ENCODE peak calls at places on chromosomes 3 and 15, in six cellular contexts. I is IMR-90, B is psoas muscle, H is mammary epithelial cell, O is heart left ventricle, A is neuronal stem cell. D is an unnamed sample. For H3K36me3, the result is how much of the 10 kb centered on the place peaks cover.

GRCh38 chr15:66294157-66294931 is 976 bp downstream of the DIS3L start:
- DNase-seq in H (peak), O (no peak), I (peak), B (no peak), A (peak), D (peak)

GRCh38 chr3:156820687-156821070 is 5.5 kb upstream of the LEKR1 start:
- DNase-seq in I (no peak), A (no peak), B (no peak), H (no peak), O (no peak), D (no peak)

GRCh38 chr3:110664148-110664547 is 407.5 kb upstream of the NECTIN3 start:
- DNase-seq in H (no peak), B (no peak), A (no peak), I (no peak), O (no peak), D (peak)

GRCh38 chr3:10949197-10949596 is 43.4 kb upstream of the SLC6A1 start:
- DNase-seq in O (peak), A (no peak), B (no peak), H (no peak), I (no peak), D (no peak)

GRCh38 chr3:49004352-49005297 is 2.6 kb upstream of the WDR6 start:
- DNase-seq in A (no peak), I (no peak), B (no peak), O (peak), H (no peak), D (no peak)

GRCh38 chr3:155364492-155364891 is 71.0 kb upstream of the STRIT1 start:
- DNase-seq in O (no peak), B (no peak), I (no peak), H (no peak), A (no peak), D (no peak)

GRCh38 chr15:40771242-40771641 is 1.5 kb downstream of the C15orf62 start:
- DNase-seq in B (no peak), O (no peak), A (no peak), I (no peak), H (no peak), D (no peak)

GRCh38 chr15:100457201-100457600 is 71.5 kb downstream of the CERS3 start:
- DNase-seq in I (peak), B (no peak), H (peak), O (no peak), A (peak), D (no peak)

GRCh38 chr3:48474619-48475018 is 28.1 kb downstream of the ATRIP start:
- DNase-seq in B (no peak), H (no peak), A (no peak), I (no peak), O (no peak), D (no peak)

GRCh38 chr15:101808201-101808600 is 3.8 kb upstream of the OR4F15 start:
- DNase-seq in B (no peak), H (peak), O (no peak), A (no peak), I (peak), D (peak)

GRCh38 chr3:183151716-183152385 is 10.7 kb downstream of the LAMP3 start:
- DNase-seq in H (no peak), I (no peak), B (no peak), O (no peak), A (no peak), D (no peak)

GRCh38 chr15:26702381-26702780 is 70.5 kb downstream of the GABRB3 start:
- DNase-seq in I (no peak), H (no peak), A (no peak), B (no peak), O (no peak), D (no peak)

GRCh38 chr3:170726976-170727661 is 141.2 kb upstream of the SLC7A14 start:
- DNase-seq in A (no peak), H (peak), B (no peak), O (no peak), I (peak), D (peak)

GRCh38 chr15:63752075-63752684 is 81.6 kb downstream of the HERC1 start:
- DNase-seq in O (no peak), H (peak), I (peak), A (no peak), B (no peak), D (no peak)

GRCh38 chr15:40062816-40063562 is 24.0 kb upstream of the SRP14 start:
- DNase-seq in O (no peak), H (no peak), A (no peak), I (no peak), B (no peak), D (no peak)

GRCh38 chr3:124277516-124277890 is 285.6 kb upstream of the ROPN1 start:
- DNase-seq in A (no peak), I (peak), O (peak), B (no peak), H (peak), D (no peak)

GRCh38 chr3:43892535-43892934 is 201.8 kb downstream of the ABHD5 start:
- DNase-seq in H (no peak), I (no peak), O (no peak), A (no peak), B (no peak), D (no peak)

GRCh38 chr3:188179006-188179966 is 25.3 kb downstream of the LPP start:
- DNase-seq in H (no peak), B (peak), I (peak), A (no peak), O (peak), D (peak)

GRCh38 chr15:31136016-31136415 is 34.5 kb upstream of the TRPM1 start:
- DNase-seq in B (no peak), A (no peak), I (no peak), O (no peak), H (no peak), D (no peak)

GRCh38 chr15:51094606-51095569 is at the start of gene TNFAIP8L3:
- DNase-seq in A (peak), I (no peak), O (peak), B (peak), H (peak), D (peak)

GRCh38 chr3:161274691-161275298 is 53.7 kb downstream of the NMD3 start:
- DNase-seq in H (peak), I (peak), O (no peak), B (no peak), A (peak), D (no peak)

GRCh38 chr3:128490650-128491070 is 2.3 kb downstream of the GATA2 start:
- DNase-seq in A (no peak), B (no peak), H (no peak), O (no peak), I (no peak), D (no peak)
- H3K4me3 ChIP-seq in A (no peak), B (peak), H (no peak), O (peak), I (peak), D (no peak)

DNA sequence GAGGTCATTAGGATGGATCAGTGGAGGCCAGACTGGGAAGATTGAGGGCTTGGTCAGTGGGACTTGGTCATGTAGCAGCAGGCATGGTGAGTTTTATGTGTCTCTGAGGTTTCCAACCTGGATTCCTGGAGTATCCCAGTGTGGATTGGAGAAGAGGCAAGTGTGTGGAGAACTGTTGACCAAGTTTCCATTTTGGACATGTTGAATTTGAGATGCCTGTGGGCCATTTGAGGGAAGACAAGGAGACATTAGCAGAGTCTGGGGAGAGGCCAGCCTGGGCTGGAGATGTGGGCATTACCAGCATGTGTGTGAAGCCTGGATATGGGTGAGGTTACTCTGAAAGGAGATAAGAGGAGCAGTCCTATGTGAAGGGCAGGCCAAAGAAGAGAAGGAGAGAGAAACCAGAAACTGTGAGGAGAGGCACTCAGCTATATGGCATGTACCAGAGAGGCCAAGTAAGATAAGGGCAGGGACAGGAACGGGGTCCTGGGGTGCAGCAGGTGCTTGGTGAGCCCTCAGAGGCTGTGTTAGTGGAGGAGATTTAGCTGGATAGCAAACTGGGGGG is 4.3 kb downstream of the SLC25A38 start:
- DNase-seq in I (no peak), O (no peak), H (no peak), B (no peak), A (no peak), D (no peak)
- H3K36me3 ChIP-seq in I (under half), O (under half), H (under half), B (under half), A (under half), D (under half)

GRCh38 chr3:192408007-192408655 is 319.2 kb downstream of the FGF12 start:
- DNase-seq in O (peak), A (peak), B (peak), I (no peak), H (no peak), D (no peak)
- H3K4me3 ChIP-seq in O (peak), A (peak), B (peak), I (no peak), H (no peak), D (peak)

DNA sequence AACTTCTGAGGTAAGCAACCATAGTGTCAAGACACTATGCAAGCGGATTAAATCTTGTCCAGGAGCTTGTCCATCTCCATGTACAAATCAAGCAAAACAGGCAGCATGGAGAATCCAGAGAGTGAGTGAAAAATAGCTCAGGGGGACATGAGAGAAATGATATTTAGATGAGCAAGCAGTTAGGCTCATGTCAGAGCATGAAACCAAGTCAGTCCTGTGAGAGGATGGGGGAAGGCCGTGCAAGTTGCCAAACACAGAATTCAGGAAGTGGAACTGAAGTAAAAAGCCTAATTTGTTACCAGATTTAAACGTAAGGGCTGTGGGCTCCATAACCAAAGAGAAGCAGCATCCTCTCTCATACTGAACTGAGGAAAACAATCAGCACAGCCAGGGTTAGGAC is 995.9 kb downstream of the MCTP2 start:
- DNase-seq in A (no peak), H (peak), I (no peak), B (no peak), O (no peak), D (no peak)
- H3K36me3 ChIP-seq in A (under half), H (under half), I (under half), B (under half), O (under half), D (under half)

GRCh38 chr15:93894438-93894837 is 336.9 kb upstream of the MCTP2 start:
- DNase-seq in I (no peak), H (no peak), A (no peak), B (no peak), O (no peak), D (no peak)
- H3K4me3 ChIP-seq in I (no peak), H (no peak), A (no peak), B (no peak), O (no peak), D (no peak)

GRCh38 chr3:15066467-15066866 is 1.4 kb upstream of the MRPS25 start:
- DNase-seq in O (no peak), H (no peak), A (no peak), B (no peak), I (no peak), D (no peak)

GRCh38 chr3:15069441-15069840 is 4.3 kb upstream of the MRPS25 start:
- DNase-seq in A (no peak), I (no peak), B (no peak), H (no peak), O (no peak), D (no peak)

GRCh38 chr3:15074500-15074899 is 9.4 kb upstream of the MRPS25 start:
- DNase-seq in A (no peak), B (no peak), H (no peak), I (no peak), O (no peak), D (no peak)

GRCh38 chr3:15071699-15072098 is 6.6 kb upstream of the MRPS25 start:
- DNase-seq in H (no peak), B (no peak), A (no peak), I (no peak), O (no peak), D (no peak)
- H3K36me3 ChIP-seq in H (under half), B (under half), A (half or more), I (under half), O (half or more), D (under half)

GRCh38 chr15:45186771-45187577 is 792 bp downstream of the SHF start:
- DNase-seq in O (no peak), B (no peak), I (no peak), H (no peak), A (no peak), D (no peak)
- H3K4me3 ChIP-seq in O (peak), B (peak), I (peak), H (no peak), A (peak), D (peak)

GRCh38 chr15:60464836-60465630 is 13.9 kb downstream of the ICE2 start:
- DNase-seq in H (peak), B (no peak), I (no peak), O (no peak), A (no peak), D (no peak)
- H3K36me3 ChIP-seq in H (under half), B (under half), I (under half), O (half or more), A (half or more), D (half or more)

DNA sequence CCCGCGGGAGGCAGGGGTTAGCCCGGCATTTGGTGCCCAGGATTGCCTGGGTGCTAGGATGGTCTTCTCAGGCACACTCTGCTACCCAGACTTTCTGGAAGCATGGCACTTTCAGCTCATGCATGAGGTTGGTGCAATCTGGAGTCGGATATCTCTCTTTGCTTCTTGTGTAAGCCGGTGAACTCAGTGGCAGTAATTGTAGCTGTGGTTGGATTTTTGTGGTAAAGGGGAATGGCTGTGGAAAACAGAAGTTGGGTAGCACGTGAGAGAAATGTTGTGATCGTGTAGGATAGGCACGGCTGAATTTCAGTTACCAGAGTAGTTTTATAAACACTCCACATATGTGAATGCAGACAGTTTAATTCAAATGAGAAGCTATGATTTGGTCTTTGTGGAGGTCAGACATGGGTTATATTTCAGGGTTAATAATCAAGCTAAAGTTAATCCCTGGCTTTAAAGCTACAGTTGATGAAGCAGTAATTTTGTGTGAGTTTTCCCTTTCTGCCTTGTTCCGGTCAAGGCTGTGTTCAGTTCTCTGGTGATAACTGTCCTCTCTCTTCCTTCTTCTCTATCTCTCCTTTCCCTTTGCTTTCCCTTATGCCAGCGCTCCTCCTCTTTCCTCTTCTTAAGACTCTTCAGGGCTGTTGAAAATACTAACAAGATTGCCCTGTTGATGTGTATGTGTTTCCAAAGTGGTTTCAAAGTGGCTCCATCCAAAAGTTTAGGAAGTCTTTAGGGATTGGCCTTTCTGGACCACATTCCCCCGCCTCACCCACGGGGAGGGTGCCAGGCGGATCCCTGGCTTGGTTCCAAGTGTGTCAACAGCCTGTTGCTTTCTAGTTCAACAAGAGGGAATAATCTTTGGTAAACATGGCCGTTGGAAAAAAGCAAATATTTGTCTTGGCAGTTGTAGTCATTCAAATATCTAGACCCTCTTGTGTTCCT is 404.6 kb upstream of the C2CD4B start:
- DNase-seq in H (peak), A (no peak), I (peak), B (peak), O (peak), D (peak)
- H3K4me3 ChIP-seq in H (no peak), A (no peak), I (no peak), B (no peak), O (no peak), D (no peak)

D was measured in MG63.